ENCODE peak calls at places on chromosomes 1 and 21, in four cellular contexts. J is IMR-90, Z is A549, A is GM12878. C is an unnamed sample.

GRCh38 chr21:44370027-44370735 is 16.8 kb downstream of the TRPM2 start:
- DNase-seq in J (peak), A (no peak), Z (peak), C (peak)

GRCh38 chr1:177170756-177171535 is at the start of gene BRINP2:
- DNase-seq in A (no peak), Z (peak), J (peak), C (no peak)

GRCh38 chr1:203371288-203371687 is 20.4 kb upstream of the FMOD start:
- DNase-seq in J (no peak), A (no peak), Z (no peak), C (no peak)

GRCh38 chr1:100936194-100936967 is 40.5 kb downstream of the SLC30A7 start:
- DNase-seq in Z (no peak), A (no peak), J (no peak), C (no peak)

GRCh38 chr1:22259581-22260282 is 116.8 kb upstream of the WNT4 start:
- DNase-seq in A (no peak), J (peak), Z (no peak), C (no peak)

GRCh38 chr1:217562229-217562878 is 68.5 kb downstream of the GPATCH2 start:
- DNase-seq in J (peak), A (no peak), Z (peak), C (no peak)

GRCh38 chr21:37932936-37933335 is 16.7 kb upstream of the KCNJ6 start:
- DNase-seq in A (no peak), Z (no peak), J (no peak), C (no peak)

GRCh38 chr1:15885701-15886612 is 38.5 kb downstream of the SPEN start:
- DNase-seq in J (peak), A (peak), Z (peak), C (peak)

GRCh38 chr1:27057801-27058647 is 45.4 kb upstream of the TENT5B start:
- DNase-seq in A (no peak), Z (no peak), J (no peak), C (no peak)

GRCh38 chr1:155083865-155084721 is 5.5 kb downstream of the EFNA3 start:
- DNase-seq in Z (no peak), A (no peak), J (no peak), C (no peak)

GRCh38 chr1:6658359-6658758 is 33.7 kb downstream of the THAP3 start:
- DNase-seq in Z (no peak), J (no peak), A (no peak), C (no peak)

GRCh38 chr1:237811633-237812032 is 79.1 kb downstream of the ZP4 start:
- DNase-seq in A (no peak), Z (no peak), J (no peak), C (no peak)

GRCh38 chr21:44593598-44594405 is 1.5 kb upstream of the KRTAP10-6 start:
- DNase-seq in J (peak), A (no peak), Z (no peak), C (peak)

GRCh38 chr1:63861055-63861691 is 87.4 kb downstream of the ROR1 start:
- DNase-seq in A (no peak), J (no peak), Z (no peak), C (no peak)

GRCh38 chr1:211703812-211704566 is 28.6 kb upstream of the NEK2 start:
- DNase-seq in J (no peak), A (no peak), Z (no peak), C (no peak)

GRCh38 chr21:40841524-40842196 is 5.3 kb downstream of the DSCAM start:
- DNase-seq in J (no peak), Z (peak), A (no peak), C (no peak)

GRCh38 chr1:6037338-6037762 is 8.3 kb upstream of the KCNAB2 start:
- DNase-seq in Z (no peak), J (peak), A (no peak), C (no peak)

GRCh38 chr1:53368314-53369033 is 40.6 kb upstream of the LRP8 start:
- DNase-seq in Z (no peak), J (no peak), A (no peak), C (no peak)

GRCh38 chr1:109595540-109595939 is 23.9 kb downstream of the GNAT2 start:
- DNase-seq in Z (no peak), J (peak), A (no peak), C (no peak)

GRCh38 chr1:227003163-227003562 is 63.1 kb downstream of the COQ8A start:
- DNase-seq in J (no peak), A (no peak), Z (no peak), C (no peak)

GRCh38 chr1:227942716-227943261 is 4.9 kb downstream of the WNT9A start:
- DNase-seq in A (no peak), Z (no peak), J (no peak), C (no peak)

GRCh38 chr1:151056574-151056973 is 2.8 kb downstream of the CDC42SE1 start:
- DNase-seq in Z (no peak), J (no peak), A (no peak), C (no peak)
- H3K4me3 ChIP-seq in Z (no peak), J (no peak), A (peak), C (peak)

DNA sequence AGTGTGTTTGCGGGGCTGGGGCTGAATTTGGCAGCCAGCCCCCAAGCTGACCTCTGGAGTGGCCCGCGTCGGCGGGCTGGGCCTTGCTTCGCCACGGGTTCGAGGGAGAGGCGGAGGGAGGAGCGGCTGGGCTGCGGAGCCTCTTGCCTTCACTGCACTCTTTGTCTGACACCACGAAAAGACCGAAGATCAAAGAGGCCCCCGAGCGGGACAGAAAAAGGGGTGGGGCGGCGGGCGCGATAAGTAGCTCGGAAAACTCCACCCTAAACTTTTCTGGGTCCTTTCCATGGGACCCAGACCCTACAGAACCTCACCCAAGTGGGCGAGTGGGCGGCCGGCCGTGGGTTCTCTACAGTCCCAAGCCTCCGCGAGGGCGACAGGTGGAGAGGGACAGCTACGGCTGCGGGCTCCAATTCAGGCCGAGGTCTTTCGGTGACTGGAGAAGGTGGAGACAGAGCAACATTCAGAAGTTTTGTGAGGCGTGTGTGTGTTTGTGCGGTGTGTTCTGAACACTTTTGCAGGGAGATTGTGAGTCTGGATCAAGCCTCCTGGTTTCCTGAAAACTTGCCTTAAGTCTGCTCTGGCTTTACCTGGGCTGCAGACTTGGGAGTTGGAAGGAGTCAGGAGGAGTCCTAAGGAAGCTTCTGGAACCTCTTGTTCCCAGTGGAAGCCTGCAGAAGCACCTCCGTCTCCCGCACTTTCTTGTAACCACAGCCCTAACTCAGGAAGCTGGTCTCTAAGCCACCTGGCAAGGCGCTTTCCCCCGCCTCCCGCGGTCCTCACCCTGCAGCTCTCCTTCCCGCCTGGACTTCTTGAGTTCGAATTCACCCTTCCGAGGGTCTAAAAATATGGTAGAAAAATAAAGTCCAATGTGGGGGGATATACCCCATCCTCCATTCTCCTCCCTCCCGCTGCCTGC is 14.8 kb downstream of the PAX7 start:
- DNase-seq in Z (no peak), A (no peak), J (no peak), C (no peak)
- TF ChIP-seq ELK1 in Z (no peak), A (no peak), J (no peak), C (no peak)

GRCh38 chr1:246690100-246690499 is 34.1 kb upstream of the SCCPDH start:
- DNase-seq in Z (no peak), J (no peak), A (no peak), C (no peak)
- H3K4me3 ChIP-seq in Z (peak), J (no peak), A (no peak), C (no peak)

DNA sequence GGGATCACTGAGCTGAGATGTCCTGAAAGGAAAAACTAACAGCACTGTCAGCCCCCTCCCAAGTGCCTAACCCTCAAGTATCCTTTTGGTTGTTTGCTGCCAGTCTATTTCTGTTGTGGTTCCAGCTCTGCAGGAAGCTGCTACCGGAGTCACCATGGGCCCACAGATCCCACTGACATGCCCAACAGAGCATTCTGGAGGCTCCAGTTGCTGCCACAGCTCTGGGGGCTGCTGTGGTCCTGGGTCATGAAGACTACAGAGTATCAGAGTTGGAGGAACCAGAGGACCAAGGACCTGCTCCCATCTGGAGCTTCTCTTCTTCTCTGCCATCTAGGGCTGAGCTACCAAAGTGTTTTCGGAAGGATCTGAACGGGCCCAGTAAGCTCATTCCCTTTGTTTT is 910 bp downstream of the LCE3A start:
- DNase-seq in Z (no peak), J (no peak), A (no peak), C (no peak)
- TF ChIP-seq ELK1 in Z (no peak), J (no peak), A (no peak), C (no peak)

GRCh38 chr1:161099090-161099802 is 1.1 kb downstream of the KLHDC9 start:
- DNase-seq in J (no peak), A (no peak), Z (no peak), C (no peak)
- H3K4me3 ChIP-seq in J (no peak), A (peak), Z (no peak), C (no peak)

GRCh38 chr1:208111646-208112200 is 132.5 kb downstream of the PLXNA2 start:
- DNase-seq in J (no peak), Z (no peak), A (no peak), C (no peak)

GRCh38 chr1:208108646-208109330 is 135.4 kb downstream of the PLXNA2 start:
- DNase-seq in Z (no peak), J (no peak), A (no peak), C (no peak)

GRCh38 chr1:208110296-208110695 is 133.9 kb downstream of the PLXNA2 start:
- DNase-seq in J (no peak), A (no peak), Z (no peak), C (no peak)

GRCh38 chr1:208113036-208113435 is 131.1 kb downstream of the PLXNA2 start:
- DNase-seq in Z (no peak), J (no peak), A (no peak), C (no peak)

DNA sequence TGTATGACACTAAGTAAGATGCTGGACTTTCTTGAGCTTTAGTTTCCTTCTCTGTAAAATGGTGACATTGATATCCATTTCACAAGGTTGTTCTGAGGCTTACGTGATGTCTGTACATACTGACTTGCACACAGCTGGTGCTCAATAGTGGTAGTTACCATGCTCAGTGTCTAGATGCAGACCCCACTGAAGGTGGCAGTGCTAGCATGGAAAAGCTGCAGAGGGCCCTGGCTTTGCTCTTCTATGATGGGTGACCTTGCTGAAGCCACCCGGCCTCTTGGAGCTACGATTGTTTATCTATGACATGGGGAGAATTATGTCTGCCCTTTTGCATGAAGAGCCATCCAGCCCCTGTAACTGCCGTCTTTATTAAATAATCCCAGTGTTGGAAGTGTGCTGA is 131.8 kb downstream of the PLXNA2 start:
- DNase-seq in A (no peak), Z (no peak), J (no peak), C (no peak)
- TF ChIP-seq ELK1 in A (no peak), Z (no peak), J (no peak), C (no peak)

GRCh38 chr1:200857804-200858203 is 15.0 kb upstream of the GPR25 start:
- DNase-seq in Z (no peak), A (no peak), J (no peak), C (no peak)
- H3K4me3 ChIP-seq in Z (no peak), A (no peak), J (no peak), C (no peak)

DNA sequence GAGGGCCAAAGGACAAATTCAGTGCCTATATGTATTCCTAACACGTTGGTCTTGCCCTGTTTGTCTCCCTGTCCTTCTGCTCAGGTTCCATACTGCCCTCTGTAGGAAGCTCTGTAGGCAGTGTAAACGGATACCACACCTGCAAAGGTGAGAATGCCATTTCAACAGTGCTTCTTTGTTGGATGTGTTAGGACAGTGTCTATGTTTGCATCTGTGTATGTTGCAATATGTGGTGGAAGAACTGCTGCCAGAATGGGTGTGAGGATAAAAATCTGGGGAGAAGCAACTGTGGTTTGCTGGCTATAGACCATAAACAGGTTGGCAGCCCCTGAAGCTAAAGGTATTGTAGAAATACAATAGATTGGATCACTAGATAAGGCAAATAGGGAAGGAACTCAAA is 113.1 kb upstream of the BMP8A start:
- DNase-seq in J (no peak), Z (peak), A (no peak), C (peak)
- TF ChIP-seq ELK1 in J (no peak), Z (no peak), A (no peak), C (no peak)

GRCh38 chr21:15531986-15532385 is 197.8 kb upstream of the USP25 start:
- DNase-seq in A (no peak), Z (no peak), J (no peak), C (no peak)
- H3K4me3 ChIP-seq in A (no peak), Z (no peak), J (no peak), C (no peak)